ENCODE peak calls at places on chromosomes 2 and 18, in five cellular contexts. One of them, this sample, is unnamed.
A peak's percentile ranks its signal among the peaks of the same experiment; 100 is the strongest.

GRCh38 chr2:85935746-85936208 is 47.0 kb upstream of the ST3GAL5 start:
- DNase-seq in mammary epithelial cell: peak; percentile 54
- DNase-seq in DND-41: no peak
- DNase-seq in transverse colon: no peak
- DNase-seq in mesenchymal stem cell: peak; percentile 76
- DNase-seq in this sample: no peak

GRCh38 chr2:115414461-115414860 is 972.0 kb downstream of the DPP10 start:
- DNase-seq in mammary epithelial cell: no peak
- DNase-seq in transverse colon: no peak
- DNase-seq in DND-41: no peak
- DNase-seq in mesenchymal stem cell: peak; percentile 16
- DNase-seq in this sample: no peak

GRCh38 chr2:75153221-75153620 is 46.1 kb downstream of the TACR1 start:
- DNase-seq in transverse colon: no peak
- DNase-seq in mesenchymal stem cell: no peak
- DNase-seq in mammary epithelial cell: no peak
- DNase-seq in DND-41: no peak
- DNase-seq in this sample: no peak

GRCh38 chr2:101806123-101806522 is 108.6 kb downstream of the MAP4K4 start:
- DNase-seq in mesenchymal stem cell: peak; percentile 88
- DNase-seq in transverse colon: no peak
- DNase-seq in DND-41: peak; percentile 81
- DNase-seq in mammary epithelial cell: peak; percentile 64
- DNase-seq in this sample: no peak

GRCh38 chr18:27223570-27224340 is 38.6 kb upstream of the CHST9 start:
- DNase-seq in transverse colon: no peak
- DNase-seq in mesenchymal stem cell: no peak
- DNase-seq in mammary epithelial cell: peak; percentile 53
- DNase-seq in DND-41: no peak
- DNase-seq in this sample: no peak

GRCh38 chr18:12231986-12232385 is 22.2 kb upstream of the CIDEA start:
- DNase-seq in mesenchymal stem cell: no peak
- DNase-seq in mammary epithelial cell: no peak
- DNase-seq in transverse colon: no peak
- DNase-seq in DND-41: no peak
- DNase-seq in this sample: no peak

GRCh38 chr2:128385365-128385764 is 66.7 kb upstream of the HS6ST1 start:
- DNase-seq in mesenchymal stem cell: no peak
- DNase-seq in transverse colon: no peak
- DNase-seq in DND-41: no peak
- DNase-seq in mammary epithelial cell: no peak
- DNase-seq in this sample: no peak

GRCh38 chr2:4883375-4883774 is 808.8 kb upstream of the SOX11 start:
- DNase-seq in mammary epithelial cell: no peak
- DNase-seq in transverse colon: no peak
- DNase-seq in mesenchymal stem cell: no peak
- DNase-seq in DND-41: no peak
- DNase-seq in this sample: no peak

GRCh38 chr2:126700073-126700581 is 44.2 kb downstream of the GYPC start:
- DNase-seq in transverse colon: no peak
- DNase-seq in DND-41: no peak
- DNase-seq in mammary epithelial cell: no peak
- DNase-seq in mesenchymal stem cell: peak; percentile 40
- DNase-seq in this sample: no peak

GRCh38 chr18:13676499-13676898 is 49.9 kb downstream of the FAM210A start:
- DNase-seq in mesenchymal stem cell: no peak
- DNase-seq in transverse colon: no peak
- DNase-seq in DND-41: no peak
- DNase-seq in mammary epithelial cell: no peak
- DNase-seq in this sample: no peak

GRCh38 chr2:8666581-8666980 is 15.3 kb upstream of the ID2 start:
- DNase-seq in mammary epithelial cell: no peak
- DNase-seq in mesenchymal stem cell: no peak
- DNase-seq in DND-41: no peak
- DNase-seq in transverse colon: no peak
- DNase-seq in this sample: no peak

GRCh38 chr18:50616484-50617048 is 56.7 kb downstream of the MAPK4 start:
- DNase-seq in mammary epithelial cell: no peak
- DNase-seq in mesenchymal stem cell: no peak
- DNase-seq in transverse colon: no peak
- DNase-seq in DND-41: no peak
- DNase-seq in this sample: no peak

GRCh38 chr18:54390838-54391237 is 33.1 kb downstream of the C18orf54 start:
- DNase-seq in mammary epithelial cell: no peak
- DNase-seq in transverse colon: no peak
- DNase-seq in DND-41: no peak
- DNase-seq in mesenchymal stem cell: no peak
- DNase-seq in this sample: no peak
- H3K4me1 ChIP-seq in mammary epithelial cell: peaks cover 22% of the 10 kb centered on the region
- H3K4me1 ChIP-seq in transverse colon: no peaks in the 10 kb centered on the region
- H3K4me1 ChIP-seq in DND-41: peaks cover 16% of the 10 kb centered on the region
- H3K4me1 ChIP-seq in mesenchymal stem cell: peaks cover 4% of the 10 kb centered on the region
- H3K4me1 ChIP-seq in this sample: no peaks in the 10 kb centered on the region

GRCh38 chr2:187986392-187987105 is 305.1 kb upstream of the GULP1 start:
- DNase-seq in mesenchymal stem cell: no peak
- DNase-seq in mammary epithelial cell: peak; percentile 87
- DNase-seq in DND-41: no peak
- DNase-seq in transverse colon: no peak
- DNase-seq in this sample: no peak

GRCh38 chr2:187985923-187986322 is 305.8 kb upstream of the GULP1 start:
- DNase-seq in transverse colon: no peak
- DNase-seq in mammary epithelial cell: peak; percentile 9
- DNase-seq in DND-41: no peak
- DNase-seq in mesenchymal stem cell: no peak
- DNase-seq in this sample: no peak

GRCh38 chr2:187982668-187983067 is 309.0 kb upstream of the GULP1 start:
- DNase-seq in DND-41: no peak
- DNase-seq in mesenchymal stem cell: peak; percentile 97
- DNase-seq in mammary epithelial cell: peak; percentile 56
- DNase-seq in transverse colon: no peak
- DNase-seq in this sample: no peak

GRCh38 chr2:187988348-187988747 is 303.3 kb upstream of the GULP1 start:
- DNase-seq in mammary epithelial cell: no peak
- DNase-seq in transverse colon: no peak
- DNase-seq in DND-41: no peak
- DNase-seq in mesenchymal stem cell: no peak
- DNase-seq in this sample: no peak

GRCh38 chr2:187985195-187985594 is 306.5 kb upstream of the GULP1 start:
- DNase-seq in DND-41: no peak
- DNase-seq in mammary epithelial cell: no peak
- DNase-seq in transverse colon: no peak
- DNase-seq in mesenchymal stem cell: no peak
- DNase-seq in this sample: no peak
- H3K27ac ChIP-seq in DND-41: no peak overlapping the region
- H3K27ac ChIP-seq in mammary epithelial cell: no peak overlapping the region
- H3K27ac ChIP-seq in transverse colon: no peak overlapping the region
- H3K27ac ChIP-seq in mesenchymal stem cell: no peak overlapping the region
- H3K27ac ChIP-seq in this sample: no peak overlapping the region

GRCh38 chr2:164624296-164624695 is 3.0 kb upstream of the GRB14 start:
- DNase-seq in mesenchymal stem cell: no peak
- DNase-seq in DND-41: no peak
- DNase-seq in mammary epithelial cell: no peak
- DNase-seq in transverse colon: no peak
- DNase-seq in this sample: no peak
- H3K4me1 ChIP-seq in mesenchymal stem cell: peaks cover 11% of the 10 kb centered on the region
- H3K4me1 ChIP-seq in DND-41: no peaks in the 10 kb centered on the region
- H3K4me1 ChIP-seq in mammary epithelial cell: peaks cover 14% of the 10 kb centered on the region
- H3K4me1 ChIP-seq in transverse colon: peaks cover 5% of the 10 kb centered on the region
- H3K4me1 ChIP-seq in this sample: no peaks in the 10 kb centered on the region

GRCh38 chr2:152443771-152444170 is 108.8 kb downstream of the FMNL2 start:
- DNase-seq in mammary epithelial cell: no peak
- DNase-seq in mesenchymal stem cell: no peak
- DNase-seq in DND-41: no peak
- DNase-seq in transverse colon: no peak
- DNase-seq in this sample: no peak
- H3K27ac ChIP-seq in mammary epithelial cell: no peak overlapping the region
- H3K27ac ChIP-seq in mesenchymal stem cell: no peak overlapping the region
- H3K27ac ChIP-seq in DND-41: no peak overlapping the region
- H3K27ac ChIP-seq in transverse colon: no peak overlapping the region
- H3K27ac ChIP-seq in this sample: no peak overlapping the region

GRCh38 chr2:62561586-62561985 is 55.6 kb upstream of the TMEM17 start:
- DNase-seq in DND-41: no peak
- DNase-seq in mesenchymal stem cell: no peak
- DNase-seq in mammary epithelial cell: no peak
- DNase-seq in transverse colon: no peak
- DNase-seq in this sample: no peak
- H3K4me1 ChIP-seq in DND-41: no peaks in the 10 kb centered on the region
- H3K4me1 ChIP-seq in mesenchymal stem cell: no peaks in the 10 kb centered on the region
- H3K4me1 ChIP-seq in mammary epithelial cell: no peaks in the 10 kb centered on the region
- H3K4me1 ChIP-seq in transverse colon: no peaks in the 10 kb centered on the region
- H3K4me1 ChIP-seq in this sample: no peaks in the 10 kb centered on the region

GRCh38 chr2:226659416-226659815 is 140.2 kb downstream of the IRS1 start:
- DNase-seq in mesenchymal stem cell: no peak
- DNase-seq in mammary epithelial cell: no peak
- DNase-seq in DND-41: no peak
- DNase-seq in transverse colon: no peak
- DNase-seq in this sample: no peak
- H3K27ac ChIP-seq in mesenchymal stem cell: no peak overlapping the region
- H3K27ac ChIP-seq in mammary epithelial cell: no peak overlapping the region
- H3K27ac ChIP-seq in DND-41: no peak overlapping the region
- H3K27ac ChIP-seq in transverse colon: no peak overlapping the region
- H3K27ac ChIP-seq in this sample: no peak overlapping the region

This sample was measured in CD8-positive, alpha-beta T cell.